ENCODE peak calls at places on chromosome 10, in nine cellular contexts. J is neuronal stem cell, K is IMR-90, F is mesendoderm, I is heart right ventricle, C is tibial artery, W is neural progenitor cell, X is cardiac muscle cell, S is body of pancreas. P is an unnamed sample.

GRCh38 chr10:51422311-51423120 is 276.9 kb downstream of the CSTF2T start:
- DNase-seq in F (peak; percentile 63), S (peak; percentile 68), J (no peak), W (peak; percentile 66), K (peak; percentile 76), X (peak; percentile 81), I (peak; percentile 24), C (peak; percentile 70), P (peak; percentile 36)

GRCh38 chr10:8242295-8242872 is 187.9 kb downstream of the GATA3 start:
- DNase-seq in F (peak; percentile 10), W (no peak), I (no peak), X (no peak), S (no peak), J (no peak), C (no peak), K (no peak), P (no peak)

GRCh38 chr10:33413093-33413442 is 78.6 kb upstream of the NRP1 start:
- DNase-seq in I (no peak), X (no peak), C (no peak), J (no peak), S (no peak), K (no peak), W (no peak), F (no peak), P (no peak)

GRCh38 chr10:130138479-130138866 is 2.3 kb downstream of the GLRX3 start:
- DNase-seq in K (peak; percentile 69), S (no peak), C (no peak), F (peak; percentile 81), I (no peak), W (no peak), X (peak; percentile 21), J (no peak), P (no peak)

GRCh38 chr10:67659497-67659896 is 36.5 kb downstream of the CTNNA3 start:
- DNase-seq in I (no peak), F (no peak), C (no peak), K (no peak), X (no peak), S (no peak), J (no peak), W (no peak), P (no peak)

GRCh38 chr10:76130892-76131291 is 699.5 kb downstream of the LRMDA start:
- DNase-seq in K (no peak), C (no peak), I (no peak), X (no peak), W (peak; percentile 77), J (no peak), F (no peak), S (no peak), P (no peak)

GRCh38 chr10:133444342-133445267 is 9.1 kb upstream of the SCART1 start:
- DNase-seq in J (no peak), X (no peak), S (no peak), C (peak; percentile 46), I (no peak), F (no peak), W (no peak), K (no peak), P (no peak)

GRCh38 chr10:12419279-12419847 is 70.0 kb downstream of the CAMK1D start:
- DNase-seq in C (peak; percentile 80), J (no peak), F (no peak), I (no peak), S (peak; percentile 15), W (no peak), K (peak; percentile 99), X (peak; percentile 90), P (peak; percentile 37)

GRCh38 chr10:95445837-95446347 is 115.3 kb downstream of the SORBS1 start:
- DNase-seq in I (no peak), K (peak; percentile 69), C (peak; percentile 89), W (peak; percentile 78), S (peak; percentile 62), X (peak; percentile 80), F (peak; percentile 94), J (peak; percentile 40), P (peak; percentile 11)

GRCh38 chr10:122054046-122055025 is 65.4 kb downstream of the TACC2 start:
- DNase-seq in J (peak; percentile 51), S (peak; percentile 49), I (peak; percentile 64), K (peak; percentile 68), F (peak; percentile 79), C (peak; percentile 81), X (peak; percentile 75), W (peak; percentile 75), P (no peak)

GRCh38 chr10:108338146-108338545 is 1173.6 kb upstream of the SORCS1 start:
- DNase-seq in I (no peak), W (no peak), K (no peak), J (no peak), X (no peak), S (no peak), F (no peak), C (no peak), P (no peak)

GRCh38 chr10:22714524-22715289 is at the start of gene PIP4K2A:
- DNase-seq in K (peak; percentile 67), W (peak; percentile 88), X (peak; percentile 86), J (peak; percentile 59), I (peak; percentile 83), F (peak; percentile 63), S (peak; percentile 68), C (peak; percentile 82), P (peak; percentile 78)

GRCh38 chr10:32005050-32005449 is 51.2 kb downstream of the KIF5B start:
- DNase-seq in I (no peak), K (peak; percentile 53), W (peak; percentile 63), C (no peak), S (peak; percentile 24), J (no peak), X (peak; percentile 57), F (peak; percentile 76), P (peak; percentile 30)

GRCh38 chr10:30186371-30186875 is 127.0 kb upstream of the JCAD start:
- DNase-seq in X (no peak), I (no peak), K (no peak), C (no peak), J (no peak), F (no peak), W (peak; percentile 16), S (no peak), P (no peak)

GRCh38 chr10:112951349-112952281 is 1.6 kb downstream of the TCF7L2 start:
- DNase-seq in K (peak; percentile 84), J (peak; percentile 75), W (peak; percentile 83), F (peak; percentile 97), I (peak; percentile 63), X (peak; percentile 86), S (peak; percentile 63), C (peak; percentile 86), P (peak; percentile 5)

GRCh38 chr10:79487296-79488194 is 24.8 kb upstream of the EIF5AL1 start:
- DNase-seq in J (peak; percentile 58), X (peak; percentile 73), F (peak; percentile 96), I (peak; percentile 41), W (peak; percentile 90), K (peak; percentile 66), C (peak; percentile 74), S (peak; percentile 69), P (peak; percentile 36)

GRCh38 chr10:3293536-3294431 is 121.2 kb upstream of the PITRM1 start:
- DNase-seq in X (no peak), J (no peak), W (no peak), S (no peak), I (no peak), F (no peak), C (no peak), K (peak; percentile 17), P (no peak)

GRCh38 chr10:129536336-129536735 is 69.3 kb downstream of the MGMT start:
- DNase-seq in X (no peak), C (no peak), W (no peak), I (no peak), F (no peak), K (no peak), J (no peak), S (no peak), P (no peak)

DNA sequence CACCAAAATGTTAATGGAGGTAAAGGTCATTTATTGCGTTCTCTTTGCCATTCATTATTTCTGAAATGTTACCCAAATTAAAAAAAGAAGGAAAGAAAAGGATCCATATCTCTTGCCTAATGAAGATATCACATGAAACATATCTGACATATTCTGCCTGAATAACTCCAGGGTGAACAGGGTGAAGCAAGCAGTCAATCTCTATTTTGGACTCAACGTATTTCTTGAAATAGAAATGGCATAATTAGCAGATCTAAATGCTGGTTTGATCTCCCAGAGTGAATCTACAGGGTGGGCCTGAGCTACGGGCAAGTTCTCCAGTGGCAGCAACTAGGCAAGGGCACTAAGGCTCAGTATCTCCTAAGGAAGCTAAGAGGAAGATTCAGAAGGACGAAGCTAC is 24.0 kb downstream of the MPP7 start:
- DNase-seq in W (no peak), C (no peak), J (no peak), I (no peak), F (no peak), K (no peak), S (no peak), X (no peak), P (no peak)
- H3K4me1 ChIP-seq in W (peaks cover 32% of the 10 kb centered on the region), C (no peaks in the 10 kb centered on the region), J (no peaks in the 10 kb centered on the region), I (no peaks in the 10 kb centered on the region), F (no peaks in the 10 kb centered on the region), K (peaks cover 2% of the 10 kb centered on the region), S (peaks cover 37% of the 10 kb centered on the region), X (no peaks in the 10 kb centered on the region), P (no peaks in the 10 kb centered on the region)

GRCh38 chr10:15690031-15690430 is 29.7 kb downstream of the ITGA8 start:
- DNase-seq in I (no peak), C (no peak), F (no peak), X (no peak), W (no peak), J (no peak), K (no peak), S (no peak), P (no peak)
- H3K27ac ChIP-seq in I (no peak overlapping the region), C (peak overlapping the region; percentile 37), F (no peak overlapping the region), X (no peak overlapping the region), W (no peak overlapping the region), J (no peak overlapping the region), K (no peak overlapping the region), S (no peak overlapping the region), P (no peak overlapping the region)

GRCh38 chr10:98270026-98270740 is 2.2 kb upstream of the LOXL4 start:
- DNase-seq in K (peak; percentile 36), C (no peak), X (no peak), J (no peak), F (peak; percentile 36), W (no peak), S (no peak), I (no peak), P (no peak)

GRCh38 chr10:98268694-98269386 is 846 bp upstream of the LOXL4 start:
- DNase-seq in C (no peak), S (peak; percentile 58), K (no peak), I (no peak), J (no peak), W (peak; percentile 47), X (peak; percentile 36), F (peak; percentile 47), P (no peak)

GRCh38 chr10:98269435-98269912 is 1.5 kb upstream of the LOXL4 start:
- DNase-seq in I (peak; percentile 84), J (no peak), X (peak; percentile 89), W (peak; percentile 31), S (peak; percentile 87), K (peak; percentile 73), C (peak; percentile 97), F (peak; percentile 92), P (no peak)

GRCh38 chr10:98272245-98272644 is 4.3 kb upstream of the LOXL4 start:
- DNase-seq in X (no peak), S (no peak), C (no peak), W (no peak), F (no peak), K (no peak), J (no peak), I (no peak), P (no peak)

GRCh38 chr10:98270786-98271185 is 2.8 kb upstream of the LOXL4 start:
- DNase-seq in S (no peak), W (no peak), I (no peak), K (no peak), F (no peak), J (no peak), C (no peak), X (no peak), P (no peak)
- H3K4me1 ChIP-seq in S (peaks cover 48% of the 10 kb centered on the region), W (peaks cover 15% of the 10 kb centered on the region), I (peaks cover 13% of the 10 kb centered on the region), K (peaks cover 22% of the 10 kb centered on the region), F (peaks cover 15% of the 10 kb centered on the region), J (peaks cover 9% of the 10 kb centered on the region), C (no peaks in the 10 kb centered on the region), X (peaks cover 25% of the 10 kb centered on the region), P (no peaks in the 10 kb centered on the region)

GRCh38 chr10:96789571-96790108 is 42.5 kb upstream of the LCOR start:
- DNase-seq in I (no peak), C (no peak), W (no peak), K (no peak), X (no peak), J (peak; percentile 14), S (no peak), F (peak; percentile 55), P (no peak)
- H3K27ac ChIP-seq in I (no peak overlapping the region), C (no peak overlapping the region), W (no peak overlapping the region), K (no peak overlapping the region), X (no peak overlapping the region), J (no peak overlapping the region), S (no peak overlapping the region), F (no peak overlapping the region), P (no peak overlapping the region)

P was measured in CD4-positive, CD25-positive, alpha-beta regulatory T cell.